ENCODE peak calls at places on chromosomes 5 and 9, in nine cellular contexts. X is adrenal gland, M is stomach, B is IMR-90, A is Peyer's patch, S is tibial nerve, L is uterus, O is HCT116, F is H1. G is an unnamed sample.
A peak's percentile ranks its signal among the peaks of the same experiment; 100 is the strongest.

GRCh38 chr5:92106808-92107207 is 723.7 kb upstream of the ARRDC3 start:
- DNase-seq in O (no peak), B (no peak), F (no peak), S (no peak), M (no peak), A (no peak), X (no peak), L (no peak), G (no peak)

GRCh38 chr5:32346869-32347268 is 34.1 kb upstream of the MTMR12 start:
- DNase-seq in M (no peak), B (no peak), F (no peak), S (no peak), L (no peak), O (no peak), X (no peak), A (no peak), G (no peak)

GRCh38 chr5:53249529-53249928 is 140.0 kb upstream of the MOCS2 start:
- DNase-seq in L (no peak), X (peak; percentile 57), O (no peak), A (no peak), F (no peak), M (no peak), S (no peak), B (peak; percentile 98), G (no peak)

GRCh38 chr9:626591-626990 is 214.9 kb upstream of the DMRT1 start:
- DNase-seq in X (no peak), L (peak; percentile 59), S (no peak), M (no peak), F (no peak), B (no peak), O (no peak), A (no peak), G (no peak)

GRCh38 chr5:181189962-181190710 is 14.9 kb downstream of the TRIM7 start:
- DNase-seq in X (peak; percentile 62), O (no peak), L (no peak), M (peak; percentile 33), B (no peak), F (no peak), A (peak; percentile 47), S (no peak), G (peak; percentile 51)

GRCh38 chr5:759111-759741 is 25.3 kb downstream of the ZDHHC11B start:
- DNase-seq in S (no peak), F (no peak), B (no peak), M (peak; percentile 90), X (peak; percentile 75), O (no peak), L (no peak), A (no peak), G (no peak)

GRCh38 chr9:113520109-113520642 is 56.6 kb downstream of the RGS3 start:
- DNase-seq in B (peak; percentile 20), M (no peak), O (no peak), X (no peak), S (no peak), A (no peak), L (no peak), F (no peak), G (no peak)

GRCh38 chr9:14346826-14347407 is 33.0 kb upstream of the NFIB start:
- DNase-seq in S (no peak), O (no peak), A (no peak), B (no peak), X (no peak), F (peak; percentile 67), M (no peak), L (no peak), G (no peak)

GRCh38 chr5:54663876-54664275 is 146.3 kb downstream of the SNX18 start:
- DNase-seq in M (no peak), F (no peak), L (peak; percentile 46), O (no peak), X (peak; percentile 75), S (peak; percentile 37), A (no peak), B (peak; percentile 96), G (no peak)

GRCh38 chr9:20356392-20357206 is 265.7 kb downstream of the MLLT3 start:
- DNase-seq in S (peak; percentile 15), L (peak; percentile 80), F (peak; percentile 61), A (peak; percentile 19), O (peak; percentile 43), X (peak; percentile 92), B (peak; percentile 86), M (peak; percentile 64), G (peak; percentile 72)

GRCh38 chr9:14500705-14501104 is 186.8 kb upstream of the NFIB start:
- DNase-seq in L (no peak), B (no peak), X (no peak), F (no peak), S (no peak), A (no peak), O (no peak), M (no peak), G (no peak)

GRCh38 chr5:33049845-33050244 is 338.7 kb downstream of the NPR3 start:
- DNase-seq in L (no peak), O (peak; percentile 78), F (no peak), M (no peak), B (peak; percentile 94), A (no peak), S (no peak), X (peak; percentile 75), G (no peak)

GRCh38 chr9:128103589-128103962 is 24.0 kb downstream of the PTGES2 start:
- DNase-seq in S (no peak), M (no peak), B (no peak), L (no peak), O (no peak), A (no peak), X (no peak), F (peak; percentile 58), G (no peak)

GRCh38 chr5:930853-931252 is 38.2 kb downstream of the TRIP13 start:
- DNase-seq in F (no peak), L (no peak), A (no peak), S (no peak), M (no peak), O (no peak), B (no peak), X (peak; percentile 18), G (peak; percentile 0)

GRCh38 chr9:133989554-133990365 is 2.4 kb downstream of the VAV2 start:
- DNase-seq in M (no peak), S (no peak), A (no peak), O (no peak), X (no peak), F (no peak), B (no peak), L (no peak), G (no peak)

GRCh38 chr9:91840469-91840868 is 109.6 kb downstream of the ROR2 start:
- DNase-seq in L (no peak), B (no peak), M (no peak), F (no peak), O (no peak), X (no peak), S (no peak), A (no peak), G (no peak)

GRCh38 chr9:129548571-129549135 is 72.2 kb downstream of the C9orf50 start:
- DNase-seq in L (no peak), O (no peak), F (peak; percentile 41), B (no peak), S (no peak), M (no peak), X (peak; percentile 78), A (no peak), G (peak; percentile 71)

GRCh38 chr9:129547869-129548570 is 72.9 kb downstream of the C9orf50 start:
- DNase-seq in F (no peak), O (no peak), L (no peak), X (no peak), B (no peak), M (no peak), S (no peak), A (no peak), G (no peak)

GRCh38 chr9:129549684-129550083 is 71.2 kb downstream of the C9orf50 start:
- DNase-seq in S (no peak), X (peak; percentile 75), M (no peak), L (peak; percentile 59), B (no peak), A (no peak), O (no peak), F (no peak), G (no peak)

GRCh38 chr9:129550199-129550839 is 70.6 kb downstream of the C9orf50 start:
- DNase-seq in S (peak; percentile 67), L (peak; percentile 76), O (no peak), M (peak; percentile 87), B (peak; percentile 70), F (peak; percentile 69), A (peak; percentile 20), X (peak; percentile 87), G (peak; percentile 77)

DNA sequence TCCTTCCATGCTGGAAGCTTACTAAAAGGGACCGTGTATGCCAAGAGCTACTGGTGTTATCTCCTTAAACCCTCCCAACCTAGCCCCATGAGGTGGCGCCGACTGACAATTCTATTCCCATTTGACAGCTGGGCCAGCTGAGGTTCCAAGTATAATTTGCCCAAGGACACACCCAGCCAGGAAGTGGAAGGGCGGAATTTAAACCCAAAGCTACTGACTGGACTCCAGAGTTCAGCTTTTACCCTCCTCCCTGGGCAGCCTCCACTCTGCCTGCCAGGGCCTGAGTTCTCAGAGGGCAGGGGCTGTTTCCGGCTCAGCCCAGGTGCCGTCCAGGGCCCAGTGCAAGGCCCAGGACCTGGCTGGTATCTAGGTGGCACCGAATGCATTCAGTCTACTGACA is 71.8 kb downstream of the C9orf50 start:
- DNase-seq in X (no peak), L (no peak), A (no peak), O (no peak), S (no peak), F (peak; percentile 46), B (no peak), M (no peak), G (no peak)
- H3K27me3 ChIP-seq in X (no peaks in the 10 kb centered on the region), L (no peaks in the 10 kb centered on the region), A (no peaks in the 10 kb centered on the region), O (no peaks in the 10 kb centered on the region), S (no peaks in the 10 kb centered on the region), F (peaks cover 29% of the 10 kb centered on the region), B (no peaks in the 10 kb centered on the region), M (peaks cover 13% of the 10 kb centered on the region), G (no peaks in the 10 kb centered on the region)

GRCh38 chr5:59039296-59040006 is 456.6 kb downstream of the RAB3C start:
- DNase-seq in F (peak; percentile 77), S (peak; percentile 35), O (no peak), A (peak; percentile 75), B (peak; percentile 76), X (peak; percentile 74), L (peak; percentile 60), M (peak; percentile 85), G (peak; percentile 61)
- TF ChIP-seq POLR2A in F (no peak), S (peak; percentile 14), O (no peak), A (peak; percentile 65), B (peak; percentile 74), X (no peak), L (no peak), M (no peak), G (no peak)

DNA sequence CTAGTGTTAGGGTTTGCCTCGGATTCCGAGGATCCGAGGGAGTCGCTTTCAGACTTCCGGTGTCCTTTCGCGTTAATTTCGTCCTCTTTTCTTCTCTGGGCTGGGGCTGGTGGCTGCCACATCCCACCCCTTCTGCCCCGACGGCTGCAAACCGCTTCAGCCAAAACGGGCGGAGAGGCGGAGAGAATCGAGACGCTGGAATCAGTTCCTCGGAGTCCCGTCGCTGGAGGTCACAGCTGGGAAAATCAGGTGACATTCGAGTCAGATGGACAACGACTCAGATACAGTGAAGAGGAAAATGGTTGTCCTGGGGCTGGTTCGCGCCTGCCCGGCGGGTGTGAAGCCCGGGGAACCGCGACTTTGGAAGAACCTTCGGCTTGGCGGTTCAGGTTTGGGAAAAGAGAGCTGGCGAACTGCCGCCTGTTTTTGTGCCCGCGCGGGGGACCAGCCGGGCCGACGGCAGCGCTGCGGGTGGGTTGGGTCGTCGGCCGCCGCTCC is 8.9 kb upstream of the NKX2-5 start:
- DNase-seq in L (no peak), O (no peak), B (no peak), M (no peak), S (no peak), X (no peak), A (no peak), F (no peak), G (no peak)
- H3K27me3 ChIP-seq in L (peaks cover 75% of the 10 kb centered on the region), O (no peaks in the 10 kb centered on the region), B (peaks cover 86% of the 10 kb centered on the region), M (peaks cover 100% of the 10 kb centered on the region), S (peaks cover 2% of the 10 kb centered on the region), X (peaks cover 94% of the 10 kb centered on the region), A (no peaks in the 10 kb centered on the region), F (peaks cover 100% of the 10 kb centered on the region), G (peaks cover 3% of the 10 kb centered on the region)

GRCh38 chr9:136901516-136902258 is 15.4 kb downstream of the TRAF2 start:
- DNase-seq in S (no peak), M (peak; percentile 57), X (no peak), B (peak; percentile 45), F (no peak), O (peak; percentile 41), L (no peak), A (peak; percentile 78), G (peak; percentile 66)
- TF ChIP-seq POLR2A in S (no peak), M (no peak), X (no peak), B (no peak), F (no peak), O (no peak), L (no peak), A (peak; percentile 57), G (no peak)

G was measured in testis.